ENCODE peak calls at places on chromosome 1, in eight cellular contexts. One of them, this sample, is unnamed.

GRCh38 chr1:206586501-206587445 is 25.5 kb downstream of the EIF2D start:
- DNase-seq in psoas muscle: no peak
- DNase-seq in stimulated activated CD4-positive, alpha-beta T cell treated with anti-CD3 and anti-CD28 coated beads, Interleukin-4, amount 100 ng/mL, for 1 hour: no peak
- DNase-seq in ELR: no peak
- DNase-seq in anterior cingulate cortex: no peak
- DNase-seq in SHP77: no peak
- DNase-seq in kidney tubule cell: no peak
- DNase-seq in mucosa of gallbladder: no peak
- DNase-seq in this sample: no peak

GRCh38 chr1:8711161-8711560 is 106.3 kb downstream of the RERE start:
- DNase-seq in psoas muscle: no peak
- DNase-seq in ELR: peak
- DNase-seq in stimulated activated CD4-positive, alpha-beta T cell treated with anti-CD3 and anti-CD28 coated beads, Interleukin-4, amount 100 ng/mL, for 1 hour: no peak
- DNase-seq in anterior cingulate cortex: no peak
- DNase-seq in SHP77: no peak
- DNase-seq in kidney tubule cell: no peak
- DNase-seq in mucosa of gallbladder: no peak
- DNase-seq in this sample: no peak

GRCh38 chr1:61253912-61254628 is 171.7 kb downstream of the NFIA start:
- DNase-seq in SHP77: no peak
- DNase-seq in anterior cingulate cortex: no peak
- DNase-seq in psoas muscle: no peak
- DNase-seq in ELR: no peak
- DNase-seq in mucosa of gallbladder: no peak
- DNase-seq in kidney tubule cell: no peak
- DNase-seq in stimulated activated CD4-positive, alpha-beta T cell treated with anti-CD3 and anti-CD28 coated beads, Interleukin-4, amount 100 ng/mL, for 1 hour: no peak
- DNase-seq in this sample: no peak

GRCh38 chr1:34122080-34122479 is 43.0 kb downstream of the CSMD2 start:
- DNase-seq in anterior cingulate cortex: no peak
- DNase-seq in SHP77: no peak
- DNase-seq in mucosa of gallbladder: no peak
- DNase-seq in kidney tubule cell: no peak
- DNase-seq in stimulated activated CD4-positive, alpha-beta T cell treated with anti-CD3 and anti-CD28 coated beads, Interleukin-4, amount 100 ng/mL, for 1 hour: no peak
- DNase-seq in psoas muscle: no peak
- DNase-seq in ELR: no peak
- DNase-seq in this sample: no peak

GRCh38 chr1:57013522-57013921 is 47.7 kb upstream of the C8B start:
- DNase-seq in ELR: no peak
- DNase-seq in kidney tubule cell: peak
- DNase-seq in anterior cingulate cortex: no peak
- DNase-seq in SHP77: no peak
- DNase-seq in stimulated activated CD4-positive, alpha-beta T cell treated with anti-CD3 and anti-CD28 coated beads, Interleukin-4, amount 100 ng/mL, for 1 hour: no peak
- DNase-seq in psoas muscle: no peak
- DNase-seq in mucosa of gallbladder: no peak
- DNase-seq in this sample: no peak

GRCh38 chr1:228488818-228489674 is 1.9 kb downstream of the RNF187 start:
- DNase-seq in psoas muscle: no peak
- DNase-seq in ELR: no peak
- DNase-seq in anterior cingulate cortex: no peak
- DNase-seq in SHP77: no peak
- DNase-seq in kidney tubule cell: no peak
- DNase-seq in stimulated activated CD4-positive, alpha-beta T cell treated with anti-CD3 and anti-CD28 coated beads, Interleukin-4, amount 100 ng/mL, for 1 hour: no peak
- DNase-seq in mucosa of gallbladder: no peak
- DNase-seq in this sample: no peak

GRCh38 chr1:230797376-230798186 is 50.4 kb downstream of the CAPN9 start:
- DNase-seq in mucosa of gallbladder: peak
- DNase-seq in anterior cingulate cortex: peak
- DNase-seq in ELR: peak
- DNase-seq in SHP77: peak
- DNase-seq in kidney tubule cell: peak
- DNase-seq in psoas muscle: peak
- DNase-seq in stimulated activated CD4-positive, alpha-beta T cell treated with anti-CD3 and anti-CD28 coated beads, Interleukin-4, amount 100 ng/mL, for 1 hour: no peak
- DNase-seq in this sample: no peak

GRCh38 chr1:26959722-26960624 is at the start of gene KDF1:
- DNase-seq in kidney tubule cell: peak
- DNase-seq in SHP77: no peak
- DNase-seq in mucosa of gallbladder: peak
- DNase-seq in stimulated activated CD4-positive, alpha-beta T cell treated with anti-CD3 and anti-CD28 coated beads, Interleukin-4, amount 100 ng/mL, for 1 hour: peak
- DNase-seq in psoas muscle: no peak
- DNase-seq in anterior cingulate cortex: no peak
- DNase-seq in ELR: no peak
- DNase-seq in this sample: peak

GRCh38 chr1:23732363-23733224 is 10.7 kb upstream of the ELOA start:
- DNase-seq in psoas muscle: no peak
- DNase-seq in stimulated activated CD4-positive, alpha-beta T cell treated with anti-CD3 and anti-CD28 coated beads, Interleukin-4, amount 100 ng/mL, for 1 hour: no peak
- DNase-seq in kidney tubule cell: peak
- DNase-seq in anterior cingulate cortex: no peak
- DNase-seq in mucosa of gallbladder: no peak
- DNase-seq in ELR: peak
- DNase-seq in SHP77: no peak
- DNase-seq in this sample: no peak